ENCODE peak calls at places on chromosomes 7 and 10, in seven cellular contexts. S is body of pancreas, E is K562, A is PC-3, U is WERI-Rb-1, M is testis, F is fibroblast of mammary gland. H is an unnamed sample.

GRCh38 chr7:73909996-73910395 is 49.0 kb downstream of the TMEM270 start:
- DNase-seq in A (no peak), E (no peak), S (no peak), F (no peak), U (no peak), M (no peak), H (no peak)

GRCh38 chr10:91117496-91117895 is 103.0 kb upstream of the PCGF5 start:
- DNase-seq in E (no peak), U (no peak), S (no peak), A (no peak), M (no peak), F (no peak), H (no peak)

GRCh38 chr7:112495820-112496462 is 15.2 kb downstream of the LSMEM1 start:
- DNase-seq in E (no peak), F (peak), S (peak), U (peak), A (peak), M (peak), H (no peak)

GRCh38 chr10:116470768-116471415 is 43.2 kb downstream of the PNLIPRP3 start:
- DNase-seq in S (peak), E (peak), M (no peak), F (no peak), A (peak), U (peak), H (peak)

GRCh38 chr7:7237201-7237977 is 55.0 kb downstream of the C1GALT1 start:
- DNase-seq in E (no peak), M (no peak), U (no peak), A (no peak), S (no peak), F (no peak), H (no peak)

GRCh38 chr7:117706191-117706590 is 167.1 kb downstream of the CTTNBP2 start:
- DNase-seq in M (no peak), E (no peak), A (no peak), F (no peak), U (no peak), S (no peak), H (no peak)

GRCh38 chr7:38070718-38071117 is 107.3 kb upstream of the STARD3NL start:
- DNase-seq in U (peak), E (peak), S (peak), M (peak), A (peak), F (peak), H (no peak)

GRCh38 chr10:118430190-118430589 is 88.1 kb upstream of the FAM204A start:
- DNase-seq in A (no peak), M (no peak), E (no peak), U (no peak), S (no peak), F (no peak), H (no peak)

GRCh38 chr10:4704034-4704545 is 121.9 kb upstream of the AKR1E2 start:
- DNase-seq in A (peak), E (no peak), M (no peak), F (peak), U (no peak), S (no peak), H (no peak)

GRCh38 chr7:33773053-33773452 is 132.3 kb upstream of the BMPER start:
- DNase-seq in E (no peak), M (no peak), U (no peak), F (peak), S (no peak), A (peak), H (no peak)

GRCh38 chr7:14507617-14508016 is 394.9 kb downstream of the DGKB start:
- DNase-seq in F (peak), S (peak), E (no peak), A (peak), M (no peak), U (no peak), H (no peak)

GRCh38 chr7:17274551-17275245 is 23.8 kb upstream of the AHR start:
- DNase-seq in S (no peak), A (peak), F (peak), E (no peak), M (no peak), U (no peak), H (no peak)

GRCh38 chr7:127967276-127967675 is 64.0 kb downstream of the LRRC4 start:
- DNase-seq in U (no peak), E (no peak), F (no peak), M (no peak), S (no peak), A (no peak), H (no peak)

GRCh38 chr10:78972160-78972946 is 96.4 kb upstream of the ZMIZ1 start:
- DNase-seq in S (peak), M (peak), F (peak), U (peak), A (peak), E (peak), H (peak)

GRCh38 chr7:120272261-120272895 is 597 bp upstream of the KCND2 start:
- DNase-seq in F (peak), M (peak), A (peak), U (peak), S (peak), E (peak), H (peak)

GRCh38 chr7:75950111-75950681 is 35.2 kb downstream of the POR start:
- DNase-seq in A (peak), F (no peak), U (no peak), E (no peak), M (no peak), S (peak), H (no peak)

GRCh38 chr7:91949221-91950009 is 8.8 kb downstream of the AKAP9 start:
- DNase-seq in U (no peak), F (no peak), M (no peak), E (no peak), A (peak), S (no peak), H (no peak)

GRCh38 chr7:156920076-156920475 is 27.1 kb upstream of the LMBR1 start:
- DNase-seq in U (no peak), S (no peak), F (no peak), A (no peak), E (no peak), M (no peak), H (no peak)

GRCh38 chr10:29517352-29517923 is 117.3 kb downstream of the SVIL start:
- DNase-seq in E (peak), U (peak), M (peak), F (peak), S (peak), A (peak), H (peak)

GRCh38 chr7:45443263-45443662 is 130.9 kb upstream of the ADCY1 start:
- DNase-seq in U (no peak), A (no peak), M (no peak), S (no peak), F (no peak), E (no peak), H (no peak)

GRCh38 chr7:21256310-21256877 is 171.5 kb upstream of the SP4 start:
- DNase-seq in S (peak), E (no peak), A (peak), M (peak), U (no peak), F (peak), H (no peak)

GRCh38 chr10:26621889-26622681 is 75.4 kb upstream of the PDSS1 start:
- DNase-seq in A (peak), M (peak), S (peak), U (no peak), E (no peak), F (peak), H (peak)

DNA sequence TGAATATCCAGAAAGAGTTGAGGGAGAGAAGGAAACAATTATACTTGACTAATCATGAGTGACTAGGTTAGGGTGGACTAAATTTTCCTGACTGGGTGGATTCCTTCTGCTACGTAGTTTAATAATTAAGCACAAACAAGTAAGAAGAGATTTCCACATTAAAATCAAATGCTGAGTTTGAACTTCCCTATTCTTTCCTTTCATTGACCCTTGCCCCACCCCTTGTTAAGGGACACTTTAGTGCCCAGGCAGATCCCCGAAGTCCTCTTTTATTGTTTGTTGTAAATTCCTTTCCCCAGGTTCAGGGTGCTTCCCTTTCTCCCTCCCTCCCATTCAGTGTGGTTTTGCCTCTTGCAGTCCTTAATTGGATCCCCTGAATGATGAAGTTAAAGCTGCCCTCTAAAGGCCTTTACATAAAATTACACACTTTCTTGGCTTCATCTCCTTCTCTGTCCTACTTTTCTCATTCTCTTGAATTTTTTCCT is 8.8 kb upstream of the SPAM1 start:
- DNase-seq in S (no peak), E (no peak), F (peak), U (peak), A (peak), M (no peak), H (no peak)
- TF ChIP-seq CTCF in S (peak), E (peak), F (peak), U (peak), A (peak), M (peak), H (peak)

GRCh38 chr10:110919349-110919931 is at the start of gene SHOC2:
- DNase-seq in S (peak), U (peak), M (peak), A (peak), E (peak), F (no peak), H (peak)
- TF ChIP-seq CTCF in S (no peak), U (peak), M (no peak), A (no peak), E (peak), F (peak), H (no peak)

DNA sequence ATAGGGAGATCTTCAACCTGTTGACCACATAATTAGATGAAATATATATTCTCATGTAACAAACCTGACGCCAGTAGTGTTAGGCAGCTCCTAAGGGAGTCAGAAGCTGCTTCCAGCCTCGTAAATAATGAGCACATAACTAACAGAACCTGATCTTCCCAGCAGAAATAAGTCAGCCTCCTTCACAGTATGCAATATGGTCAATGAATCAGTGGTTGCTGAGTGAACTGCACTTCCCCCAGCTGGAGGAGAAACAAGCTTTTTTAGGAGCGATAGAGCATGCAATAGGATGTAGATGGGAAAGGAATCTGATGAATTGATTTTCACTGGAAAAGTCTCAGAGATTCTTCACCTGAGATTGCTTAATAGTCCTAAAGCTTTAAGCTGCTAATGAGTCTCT is 337.2 kb upstream of the LRGUK start:
- DNase-seq in S (no peak), U (peak), M (no peak), F (no peak), E (no peak), A (peak), H (no peak)
- TF ChIP-seq CTCF in S (no peak), U (no peak), M (no peak), F (no peak), E (no peak), A (peak), H (peak)

GRCh38 chr7:27661776-27662489 is 750 bp downstream of the HIBADH start:
- DNase-seq in A (no peak), S (peak), M (peak), F (peak), E (peak), U (peak), H (no peak)

GRCh38 chr7:27663989-27664331 is 1.3 kb upstream of the HIBADH start:
- DNase-seq in U (no peak), E (no peak), S (no peak), A (no peak), F (no peak), M (no peak), H (no peak)

GRCh38 chr7:27656724-27657123 is 6.0 kb downstream of the HIBADH start:
- DNase-seq in U (no peak), F (no peak), E (no peak), S (no peak), M (no peak), A (no peak), H (no peak)

GRCh38 chr7:27662490-27663205 is at the start of gene HIBADH:
- DNase-seq in U (peak), A (peak), F (peak), S (peak), E (peak), M (peak), H (peak)
- TF ChIP-seq CTCF in U (no peak), A (no peak), F (no peak), S (peak), E (peak), M (peak), H (no peak)

H was measured in glutamatergic neuron.